ENCODE peak calls at places on chromosomes 4 and X, in nine cellular contexts. X, H, Q, R, O, N, Z, U and D are unnamed samples.

GRCh38 chr4:8261851-8262535 is 7.6 kb upstream of the HTRA3 start:
- DNase-seq in X (no peak), H (no peak), Q (peak; percentile 58), R (no peak), O (no peak), N (no peak), Z (peak; percentile 44), U (no peak), D (no peak)

GRCh38 chrX:69145714-69146113 is 19.5 kb downstream of the PJA1 start:
- DNase-seq in X (no peak), H (no peak), Q (no peak), R (no peak), O (no peak), N (no peak), Z (no peak), U (no peak), D (no peak)

GRCh38 chrX:12372111-12372510 is 233.8 kb downstream of the FRMPD4 start:
- DNase-seq in X (no peak), H (no peak), Q (no peak), R (peak; percentile 16), O (no peak), N (no peak), Z (no peak), U (no peak), D (no peak)

GRCh38 chr4:85778809-85779124 is 303.8 kb downstream of the ARHGAP24 start:
- DNase-seq in X (no peak), H (no peak), Q (no peak), R (no peak), O (no peak), N (no peak), Z (peak; percentile 64), U (no peak), D (no peak)

GRCh38 chr4:29005838-29006237 is 1714.3 kb upstream of the PCDH7 start:
- DNase-seq in X (no peak), H (no peak), Q (no peak), R (no peak), O (no peak), N (no peak), Z (no peak), U (no peak), D (no peak)

GRCh38 chr4:24089831-24090531 is 200.1 kb upstream of the PPARGC1A start:
- DNase-seq in X (no peak), H (no peak), Q (no peak), R (no peak), O (no peak), N (no peak), Z (peak; percentile 89), U (no peak), D (no peak)

GRCh38 chrX:9352683-9353430 is 112.0 kb upstream of the TBL1X start:
- DNase-seq in X (no peak), H (peak; percentile 51), Q (no peak), R (no peak), O (no peak), N (peak; percentile 4), Z (peak; percentile 80), U (peak; percentile 49), D (no peak)

GRCh38 chrX:24081661-24082154 is 27.0 kb downstream of the EIF2S3 start:
- DNase-seq in X (peak; percentile 75), H (no peak), Q (peak; percentile 78), R (peak; percentile 76), O (peak; percentile 72), N (peak; percentile 44), Z (peak; percentile 76), U (peak; percentile 64), D (peak; percentile 87)

GRCh38 chr4:128177376-128177959 is 110.1 kb downstream of the PGRMC2 start:
- DNase-seq in X (no peak), H (no peak), Q (no peak), R (no peak), O (no peak), N (no peak), Z (no peak), U (no peak), D (no peak)

GRCh38 chr4:76787898-76788297 is 110.0 kb downstream of the SOWAHB start:
- DNase-seq in X (no peak), H (no peak), Q (no peak), R (no peak), O (no peak), N (no peak), Z (no peak), U (no peak), D (no peak)

GRCh38 chrX:2935364-2935748 is 6.2 kb upstream of the ARSD start:
- DNase-seq in X (no peak), H (no peak), Q (no peak), R (no peak), O (no peak), N (no peak), Z (peak; percentile 9), U (no peak), D (no peak)

GRCh38 chr4:87365348-87365747 is 25.6 kb downstream of the HSD17B11 start:
- DNase-seq in X (no peak), H (no peak), Q (no peak), R (no peak), O (no peak), N (no peak), Z (no peak), U (no peak), D (no peak)

GRCh38 chr4:78155616-78156105 is 98.5 kb downstream of the FRAS1 start:
- DNase-seq in X (no peak), H (no peak), Q (no peak), R (no peak), O (no peak), N (peak; percentile 88), Z (peak; percentile 22), U (no peak), D (no peak)

DNA sequence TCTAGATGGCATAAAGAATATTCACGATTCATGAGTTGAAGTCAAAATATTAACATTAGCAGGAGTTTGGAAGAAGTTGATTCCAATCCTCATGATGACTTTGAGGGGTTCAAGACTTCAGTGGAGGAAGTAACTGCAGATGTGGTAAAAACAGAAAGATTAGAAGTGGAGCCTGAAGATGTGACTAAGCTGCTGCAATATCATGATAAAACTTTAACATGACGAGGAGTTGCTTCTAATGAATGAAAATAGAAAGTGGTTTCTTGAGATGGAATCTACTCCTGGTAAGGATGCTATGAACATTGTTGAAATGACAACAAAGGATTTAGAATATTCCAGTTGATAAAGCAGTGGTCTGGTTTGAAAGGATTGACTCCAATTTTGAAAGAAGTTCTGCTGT is 70.1 kb upstream of the TMLHE start:
- DNase-seq in X (no peak), H (no peak), Q (no peak), R (no peak), O (no peak), N (no peak), Z (no peak), U (no peak), D (no peak)
- H3K4me1 ChIP-seq in X (no peaks in the 10 kb centered on the region), H (no peaks in the 10 kb centered on the region), Q (no peaks in the 10 kb centered on the region), R (no peaks in the 10 kb centered on the region), O (no peaks in the 10 kb centered on the region), N (no peaks in the 10 kb centered on the region), Z (no peaks in the 10 kb centered on the region), U (no peaks in the 10 kb centered on the region), D (no peaks in the 10 kb centered on the region)

GRCh38 chrX:140971385-140971784 is 31.0 kb upstream of the SPANXB1 start:
- DNase-seq in X (no peak), H (no peak), Q (no peak), R (no peak), O (peak; percentile 13), N (no peak), Z (peak; percentile 51), U (no peak), D (no peak)

DNA sequence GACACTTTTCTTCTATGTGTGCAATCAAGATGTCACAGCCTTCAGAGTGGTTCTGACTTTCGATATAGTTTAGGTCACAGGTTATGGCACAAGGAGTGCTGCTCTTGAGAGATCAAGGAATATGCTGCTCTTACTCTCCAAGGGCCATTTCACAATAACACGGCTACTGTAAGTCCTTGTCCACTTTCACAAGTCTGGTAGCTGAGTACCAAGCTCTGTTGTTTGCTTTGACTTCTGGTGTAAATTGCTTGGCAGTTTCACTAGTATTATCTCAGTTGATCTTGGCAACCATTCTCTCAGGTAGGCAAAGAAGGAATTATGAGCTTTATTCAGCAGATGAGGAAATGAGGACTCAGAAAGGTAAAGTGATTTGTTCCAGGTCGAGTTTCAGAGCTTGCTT is 35.4 kb upstream of the SPANXB1 start:
- DNase-seq in X (no peak), H (no peak), Q (no peak), R (no peak), O (no peak), N (no peak), Z (no peak), U (no peak), D (no peak)
- H3K27me3 ChIP-seq in X (no peaks in the 10 kb centered on the region), H (no peaks in the 10 kb centered on the region), Q (no peaks in the 10 kb centered on the region), R (peaks cover 28% of the 10 kb centered on the region), O (no peaks in the 10 kb centered on the region), N (no peaks in the 10 kb centered on the region), Z (no peaks in the 10 kb centered on the region), U (no peaks in the 10 kb centered on the region), D (no peaks in the 10 kb centered on the region)

DNA sequence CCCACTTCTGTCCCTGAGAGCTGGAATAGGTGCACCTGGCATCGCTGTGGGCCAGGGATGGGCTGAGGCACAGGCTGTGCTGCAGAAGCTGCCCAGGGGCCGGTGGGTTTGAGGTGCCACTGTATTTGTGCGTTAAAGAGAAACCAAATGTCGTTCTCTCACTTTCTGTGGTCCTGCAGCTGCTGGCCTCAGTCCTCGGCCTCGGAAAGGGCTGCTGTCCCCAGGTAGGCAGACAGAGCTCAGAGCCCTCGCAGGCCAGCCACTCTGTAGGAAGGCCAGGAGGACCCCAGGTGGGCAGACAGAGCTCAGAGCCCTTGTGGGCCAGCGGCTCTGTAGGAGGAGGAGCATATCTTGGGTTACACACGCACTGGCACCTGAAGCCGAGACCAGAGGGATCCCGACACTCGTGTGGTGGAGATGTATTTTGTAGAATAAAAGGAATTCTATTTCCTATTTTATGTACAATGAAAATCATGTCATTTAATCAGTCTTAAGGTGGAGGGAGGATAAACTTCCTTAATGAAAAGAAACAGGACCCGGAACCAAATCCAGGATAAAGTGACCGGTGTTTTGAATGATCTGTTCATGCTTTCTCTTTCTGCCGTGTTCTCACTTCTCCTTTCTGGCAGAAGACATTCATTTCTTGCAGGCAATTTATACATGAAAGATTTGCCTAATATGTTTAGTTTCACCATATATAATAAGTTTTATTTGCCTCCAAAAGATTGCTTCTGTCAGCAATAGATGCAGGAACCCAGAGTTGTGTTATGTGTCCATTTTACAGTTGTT is 54.4 kb upstream of the HGFAC start:
- DNase-seq in X (no peak), H (no peak), Q (peak; percentile 37), R (no peak), O (no peak), N (no peak), Z (no peak), U (no peak), D (no peak)
- H3K4me1 ChIP-seq in X (peaks cover 30% of the 10 kb centered on the region), H (peaks cover 3% of the 10 kb centered on the region), Q (peaks cover 4% of the 10 kb centered on the region), R (no peaks in the 10 kb centered on the region), O (peaks cover 13% of the 10 kb centered on the region), N (peaks cover 46% of the 10 kb centered on the region), Z (peaks cover 3% of the 10 kb centered on the region), U (peaks cover 14% of the 10 kb centered on the region), D (no peaks in the 10 kb centered on the region)

GRCh38 chrX:10892605-10893225 is 218.4 kb upstream of the HCCS start:
- DNase-seq in X (no peak), H (no peak), Q (no peak), R (no peak), O (no peak), N (no peak), Z (no peak), U (no peak), D (no peak)
- H3K27me3 ChIP-seq in X (no peaks in the 10 kb centered on the region), H (no peaks in the 10 kb centered on the region), Q (no peaks in the 10 kb centered on the region), R (no peaks in the 10 kb centered on the region), O (no peaks in the 10 kb centered on the region), N (no peaks in the 10 kb centered on the region), Z (no peaks in the 10 kb centered on the region), U (no peaks in the 10 kb centered on the region), D (no peaks in the 10 kb centered on the region)

GRCh38 chr4:88690355-88690754 is 7.3 kb downstream of the NAP1L5 start:
- DNase-seq in X (no peak), H (no peak), Q (no peak), R (no peak), O (no peak), N (no peak), Z (peak; percentile 41), U (no peak), D (no peak)
- H3K4me1 ChIP-seq in X (no peaks in the 10 kb centered on the region), H (no peaks in the 10 kb centered on the region), Q (no peaks in the 10 kb centered on the region), R (no peaks in the 10 kb centered on the region), O (no peaks in the 10 kb centered on the region), N (no peaks in the 10 kb centered on the region), Z (no peaks in the 10 kb centered on the region), U (no peaks in the 10 kb centered on the region), D (no peaks in the 10 kb centered on the region)